ENCODE peak calls at places on chromosomes 11 and 22, in four cellular contexts. K, Q, N and E are unnamed samples.

GRCh38 chr11:78131956-78132355 is 7.5 kb downstream of the ALG8 start:
- DNase-seq in K (no peak), Q (no peak), N (no peak), E (no peak)

GRCh38 chr11:97729546-97730272 is 1291.0 kb upstream of the CNTN5 start:
- DNase-seq in K (no peak), Q (no peak), N (no peak), E (no peak)

GRCh38 chr11:112321521-112322172 is 61.0 kb upstream of the PLET1 start:
- DNase-seq in K (no peak), Q (no peak), N (peak; percentile 78), E (peak; percentile 99)

GRCh38 chr11:130070829-130071205 is 1.1 kb downstream of the APLP2 start:
- DNase-seq in K (peak; percentile 36), Q (peak; percentile 51), N (peak; percentile 25), E (peak; percentile 32)

GRCh38 chr22:50443202-50443601 is 31.6 kb downstream of the SBF1 start:
- DNase-seq in K (no peak), Q (no peak), N (peak; percentile 36), E (no peak)

GRCh38 chr22:50219800-50220602 is 19.2 kb downstream of the SELENOO start:
- DNase-seq in K (no peak), Q (no peak), N (no peak), E (no peak)

GRCh38 chr22:45482169-45482568 is 20.5 kb upstream of the FBLN1 start:
- DNase-seq in K (no peak), Q (no peak), N (no peak), E (no peak)

GRCh38 chr22:44710474-44711235 is 8.7 kb downstream of the PRR5 start:
- DNase-seq in K (no peak), Q (no peak), N (no peak), E (no peak)

GRCh38 chr11:120068114-120068573 is 69.8 kb downstream of the TRIM29 start:
- DNase-seq in K (no peak), Q (no peak), N (no peak), E (no peak)

GRCh38 chr11:32071811-32072210 is 19.1 kb upstream of the RCN1 start:
- DNase-seq in K (peak; percentile 42), Q (no peak), N (no peak), E (peak; percentile 57)

GRCh38 chr11:78691215-78691614 is 116.6 kb upstream of the NARS2 start:
- DNase-seq in K (no peak), Q (no peak), N (no peak), E (peak; percentile 26)

GRCh38 chr11:130159657-130160459 is at the start of gene ST14:
- DNase-seq in K (peak; percentile 33), Q (peak; percentile 57), N (peak; percentile 87), E (peak; percentile 79)

GRCh38 chr11:5486003-5486402 is 2.5 kb upstream of the OR52D1 start:
- DNase-seq in K (no peak), Q (no peak), N (no peak), E (no peak)

GRCh38 chr11:36056160-36056751 is 112.4 kb downstream of the LDLRAD3 start:
- DNase-seq in K (peak; percentile 57), Q (peak; percentile 41), N (peak; percentile 45), E (peak; percentile 61)

GRCh38 chr11:22076215-22076930 is 116.5 kb upstream of the ANO5 start:
- DNase-seq in K (no peak), Q (no peak), N (no peak), E (no peak)

GRCh38 chr22:23613193-23613973 is 18.7 kb downstream of the DRICH1 start:
- DNase-seq in K (no peak), Q (no peak), N (no peak), E (no peak)

GRCh38 chr11:12086271-12087074 is 23.9 kb upstream of the MICAL2 start:
- DNase-seq in K (no peak), Q (no peak), N (no peak), E (peak; percentile 82)

GRCh38 chr22:50146440-50147228 is 23.9 kb upstream of the PANX2 start:
- DNase-seq in K (no peak), Q (peak; percentile 59), N (peak; percentile 66), E (peak; percentile 72)

GRCh38 chr22:28882545-28882877 is 861 bp upstream of the ZNRF3 start:
- DNase-seq in K (peak; percentile 12), Q (no peak), N (no peak), E (no peak)

GRCh38 chr11:12787847-12788246 is 113.6 kb downstream of the TEAD1 start:
- DNase-seq in K (no peak), Q (no peak), N (no peak), E (peak; percentile 68)

GRCh38 chr11:128604723-128605122 is 17.4 kb upstream of the ETS1 start:
- DNase-seq in K (no peak), Q (no peak), N (no peak), E (no peak)

GRCh38 chr11:8178297-8178696 is 9.5 kb upstream of the RIC3 start:
- DNase-seq in K (no peak), Q (no peak), N (no peak), E (no peak)

GRCh38 chr22:35089139-35089538 is 23.2 kb downstream of the ISX start:
- DNase-seq in K (no peak), Q (no peak), N (no peak), E (no peak)

GRCh38 chr11:67356551-67356866 is 3.2 kb upstream of the POLD4 start:
- DNase-seq in K (no peak), Q (no peak), N (no peak), E (no peak)

GRCh38 chr11:84438565-84438964 is 1152.4 kb upstream of the CCDC90B start:
- DNase-seq in K (no peak), Q (no peak), N (no peak), E (no peak)

GRCh38 chr11:94794287-94795168 is 26.4 kb downstream of the AMOTL1 start:
- DNase-seq in K (no peak), Q (no peak), N (peak; percentile 68), E (peak; percentile 87)

GRCh38 chr22:19705181-19705934 is 8.9 kb upstream of the SEPTIN5 start:
- DNase-seq in K (no peak), Q (no peak), N (no peak), E (no peak)

GRCh38 chr22:50178871-50179869 is 6.5 kb upstream of the TRABD start:
- DNase-seq in K (no peak), Q (peak; percentile 27), N (peak; percentile 31), E (no peak)

GRCh38 chr22:39175127-39176066 is 22.9 kb upstream of the CBX7 start:
- DNase-seq in K (peak; percentile 21), Q (no peak), N (no peak), E (peak; percentile 25)

GRCh38 chr11:63490551-63491239 is at the start of gene PLAAT5:
- DNase-seq in K (peak; percentile 32), Q (peak; percentile 68), N (no peak), E (no peak)

GRCh38 chr11:133951484-133952198 is 5.1 kb downstream of the IGSF9B start:
- DNase-seq in K (no peak), Q (peak; percentile 67), N (peak; percentile 5), E (no peak)

GRCh38 chr11:45857834-45858492 is 10.7 kb downstream of the CRY2 start:
- DNase-seq in K (no peak), Q (no peak), N (peak; percentile 64), E (no peak)

DNA sequence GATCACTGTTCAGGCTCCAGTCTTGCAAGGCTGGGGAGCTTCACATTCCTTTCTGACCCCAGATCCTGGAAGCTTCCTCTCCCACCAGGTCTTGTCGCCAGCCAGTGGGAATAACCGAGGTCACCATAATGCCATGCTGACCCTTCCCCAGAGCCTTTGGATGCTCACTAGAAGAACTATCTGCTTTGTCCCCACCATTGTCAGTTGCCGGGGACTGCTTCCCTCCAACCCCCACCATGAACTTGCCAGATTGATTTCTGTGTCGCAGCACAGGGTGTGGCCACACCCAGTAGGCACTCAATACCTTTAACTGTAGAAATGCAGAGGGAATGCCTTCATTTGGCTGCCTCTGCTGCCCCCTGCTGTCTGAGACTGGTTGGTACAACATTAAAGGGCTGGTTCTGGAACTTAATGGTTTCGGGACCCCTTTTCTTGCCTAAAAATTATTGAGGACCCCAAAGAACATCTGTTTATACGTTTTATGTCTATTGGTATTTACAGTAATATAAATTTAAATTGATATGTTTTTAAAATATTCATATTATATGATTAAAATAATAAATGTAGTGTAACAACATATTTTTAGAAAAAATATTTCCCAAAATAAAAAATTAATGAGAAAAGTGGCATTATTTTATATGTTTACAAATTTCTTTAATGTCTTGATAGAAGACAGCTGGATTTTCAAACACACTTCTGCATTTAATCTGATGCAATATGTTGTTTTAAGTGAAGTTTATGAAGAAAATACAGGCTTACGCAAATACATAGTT is 6.6 kb upstream of the GDPD5 start:
- DNase-seq in K (peak; percentile 79), Q (peak; percentile 87), N (peak; percentile 64), E (peak; percentile 80)
- TF ChIP-seq CTCF in K (peak; percentile 95), Q (peak; percentile 93), N (peak; percentile 85), E (peak; percentile 87)

DNA sequence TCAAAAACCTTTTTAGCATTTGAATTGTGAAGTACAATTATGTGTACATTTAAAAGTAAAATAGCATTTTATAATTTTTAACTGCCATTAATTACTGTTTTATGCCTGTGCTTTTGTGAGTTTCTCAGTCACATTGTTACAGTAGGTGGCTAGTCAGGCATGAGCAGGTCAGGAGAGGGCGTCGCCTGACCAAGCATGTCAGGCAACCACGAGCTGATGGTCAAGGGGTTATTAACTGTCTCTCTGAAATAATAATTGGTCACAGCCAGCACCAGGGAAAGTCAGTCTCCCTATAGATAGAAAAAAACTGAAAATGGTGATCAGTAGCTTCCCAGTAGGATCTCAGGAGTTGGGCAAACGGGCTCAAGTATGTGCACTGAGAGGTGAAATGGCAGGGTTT is 19.4 kb upstream of the CCDC81 start:
- DNase-seq in K (no peak), Q (peak; percentile 18), N (no peak), E (no peak)
- TF ChIP-seq CTCF in K (no peak), Q (no peak), N (no peak), E (no peak)

GRCh38 chr22:22571429-22571828 is 12.4 kb upstream of the PRAME start:
- DNase-seq in K (no peak), Q (no peak), N (no peak), E (no peak)

GRCh38 chr22:22576244-22576988 is 17.4 kb upstream of the PRAME start:
- DNase-seq in K (peak; percentile 84), Q (peak; percentile 80), N (peak; percentile 48), E (peak; percentile 67)

GRCh38 chr22:22571862-22572261 is 12.8 kb upstream of the PRAME start:
- DNase-seq in K (no peak), Q (no peak), N (no peak), E (no peak)

GRCh38 chr22:22574361-22574760 is 15.3 kb upstream of the PRAME start:
- DNase-seq in K (no peak), Q (no peak), N (no peak), E (no peak)

DNA sequence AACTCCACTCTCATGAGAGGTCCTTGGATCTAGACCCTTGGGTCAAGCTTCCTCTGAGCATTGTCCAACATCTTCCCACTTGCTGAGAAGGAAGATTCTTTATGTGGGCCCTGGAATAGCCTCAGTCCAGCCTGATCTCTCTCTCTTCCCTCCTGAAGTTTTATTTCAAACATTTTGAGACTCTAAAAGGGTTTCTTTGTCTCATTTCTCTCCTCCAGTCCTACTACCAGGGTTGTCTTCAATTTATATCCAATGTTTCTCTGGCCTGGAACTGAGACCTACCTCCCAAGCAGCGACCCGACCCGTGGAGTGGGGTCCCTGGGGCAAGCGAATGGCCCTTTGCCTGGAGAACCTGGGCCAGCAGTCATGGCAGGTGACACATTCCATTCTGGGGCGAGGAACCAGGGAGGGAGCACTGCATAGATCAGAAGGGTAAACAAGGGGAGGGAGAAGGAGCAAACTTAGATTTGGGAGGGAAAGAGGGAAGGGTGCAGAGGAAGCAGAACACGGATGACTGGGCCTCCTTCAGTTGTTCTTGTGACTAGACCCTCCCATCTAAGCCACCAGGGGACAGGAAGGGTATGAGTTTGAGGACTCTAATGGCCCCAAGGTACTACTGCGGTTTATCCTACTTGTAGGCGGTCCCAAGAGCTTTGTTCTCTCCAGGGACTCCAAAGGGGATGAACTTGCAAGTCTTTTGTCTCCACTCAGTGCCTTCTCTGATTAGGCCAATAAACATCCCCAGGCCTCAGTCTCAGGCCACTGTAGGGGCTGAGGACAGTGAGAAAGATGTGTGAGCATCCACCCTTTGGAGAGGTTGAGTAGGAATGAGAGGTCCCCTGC is 14.2 kb upstream of the PRAME start:
- DNase-seq in K (no peak), Q (no peak), N (no peak), E (no peak)
- TF ChIP-seq CTCF in K (no peak), Q (no peak), N (no peak), E (no peak)

GRCh38 chr22:21984793-21985192 is 2.2 kb upstream of the TOP3B start:
- DNase-seq in K (peak; percentile 67), Q (peak; percentile 53), N (no peak), E (peak; percentile 27)
- TF ChIP-seq CTCF in K (peak; percentile 26), Q (peak; percentile 40), N (no peak), E (no peak)